ENCODE peak calls at places on chromosomes 5 and 9, in seven cellular contexts. M is HepG2, B is IMR-90, N is right lobe of liver, G is tibial nerve, H is body of pancreas, A is esophagus squamous epithelium. D is an unnamed sample. For H3K36me3, the result is how much of the 10 kb centered on the place peaks cover.

GRCh38 chr5:177382423-177383029 is 1.7 kb upstream of the SLC34A1 start:
- DNase-seq in M (no peak), B (peak), N (peak), G (no peak), H (peak), A (no peak), D (peak)

GRCh38 chr5:66113160-66113559 is 30.9 kb upstream of the SREK1 start:
- DNase-seq in M (peak), B (peak), N (no peak), G (no peak), H (no peak), A (no peak), D (no peak)

GRCh38 chr9:115367321-115367720 is 249.4 kb upstream of the TNC start:
- DNase-seq in M (no peak), B (no peak), N (no peak), G (no peak), H (no peak), A (no peak), D (no peak)

GRCh38 chr9:20226345-20226744 is 396.0 kb downstream of the MLLT3 start:
- DNase-seq in M (no peak), B (no peak), N (no peak), G (no peak), H (no peak), A (no peak), D (no peak)

GRCh38 chr5:140349244-140349643 is 2.8 kb upstream of the HBEGF start:
- DNase-seq in M (no peak), B (peak), N (no peak), G (no peak), H (no peak), A (no peak), D (no peak)

GRCh38 chr9:68472119-68472518 is 68.6 kb downstream of the TMEM252 start:
- DNase-seq in M (no peak), B (peak), N (no peak), G (no peak), H (no peak), A (no peak), D (no peak)

GRCh38 chr5:53783624-53784228 is 223.3 kb downstream of the NDUFS4 start:
- DNase-seq in M (no peak), B (no peak), N (no peak), G (no peak), H (no peak), A (no peak), D (no peak)

GRCh38 chr5:122454522-122454921 is 142.5 kb downstream of the SNCAIP start:
- DNase-seq in M (no peak), B (no peak), N (no peak), G (no peak), H (no peak), A (no peak), D (no peak)

GRCh38 chr5:35485487-35485886 is 132.2 kb upstream of the SPEF2 start:
- DNase-seq in M (no peak), B (no peak), N (no peak), G (no peak), H (no peak), A (no peak), D (no peak)
- TF ChIP-seq POLR2A in M (no peak), B (no peak), N (no peak), G (no peak), H (no peak), A (no peak), D (no peak)

DNA sequence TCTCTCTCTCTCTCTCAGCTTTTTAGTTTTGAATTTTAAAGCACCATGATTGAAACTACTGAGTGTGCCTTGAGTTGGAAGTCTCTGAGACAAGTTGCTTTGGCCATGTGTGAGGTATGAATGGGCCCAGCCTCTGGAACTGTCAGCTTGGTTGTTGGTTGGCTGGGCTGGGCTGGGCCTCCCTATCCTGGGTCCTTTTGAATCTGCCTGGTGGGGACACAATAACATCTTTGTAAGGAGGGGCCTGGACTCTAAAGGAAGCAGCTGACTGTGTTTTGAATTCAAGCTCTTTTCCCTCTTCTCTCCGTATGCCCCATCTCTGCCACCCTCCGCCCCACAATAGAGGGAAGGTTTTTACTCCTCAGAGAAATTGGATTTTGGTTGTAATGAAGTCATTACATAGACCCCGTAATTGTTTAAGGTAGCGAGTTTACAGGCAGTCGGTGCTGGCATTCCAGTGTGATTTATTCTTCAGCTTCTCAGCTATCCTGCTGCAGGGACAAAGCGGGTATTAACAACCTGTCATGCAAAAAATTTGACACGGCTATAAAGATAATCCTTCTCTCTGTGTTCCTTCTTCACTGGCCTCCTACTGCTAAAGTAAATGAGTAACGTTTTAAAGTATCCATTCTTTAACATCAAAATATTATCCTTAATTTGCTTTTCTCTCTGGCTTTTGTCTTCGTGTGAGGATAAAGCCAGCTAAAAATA is 105.4 kb downstream of the DAPK1 start:
- DNase-seq in M (no peak), B (no peak), N (no peak), G (no peak), H (no peak), A (no peak), D (no peak)
- H3K27ac ChIP-seq in M (no peak), B (no peak), N (no peak), G (no peak), H (no peak), A (no peak), D (no peak)

GRCh38 chr5:54990751-54991349 is 5.5 kb upstream of the ESM1 start:
- DNase-seq in M (no peak), B (peak), N (no peak), G (no peak), H (no peak), A (no peak), D (no peak)
- H3K36me3 ChIP-seq in M (under half), B (under half), N (under half), G (under half), H (under half), A (under half), D (under half)

GRCh38 chr5:124737651-124738050 is 8.8 kb downstream of the ZNF608 start:
- DNase-seq in M (no peak), B (no peak), N (no peak), G (no peak), H (no peak), A (no peak), D (no peak)
- TF ChIP-seq POLR2A in M (no peak), B (no peak), N (no peak), G (no peak), H (no peak), A (no peak), D (no peak)

DNA sequence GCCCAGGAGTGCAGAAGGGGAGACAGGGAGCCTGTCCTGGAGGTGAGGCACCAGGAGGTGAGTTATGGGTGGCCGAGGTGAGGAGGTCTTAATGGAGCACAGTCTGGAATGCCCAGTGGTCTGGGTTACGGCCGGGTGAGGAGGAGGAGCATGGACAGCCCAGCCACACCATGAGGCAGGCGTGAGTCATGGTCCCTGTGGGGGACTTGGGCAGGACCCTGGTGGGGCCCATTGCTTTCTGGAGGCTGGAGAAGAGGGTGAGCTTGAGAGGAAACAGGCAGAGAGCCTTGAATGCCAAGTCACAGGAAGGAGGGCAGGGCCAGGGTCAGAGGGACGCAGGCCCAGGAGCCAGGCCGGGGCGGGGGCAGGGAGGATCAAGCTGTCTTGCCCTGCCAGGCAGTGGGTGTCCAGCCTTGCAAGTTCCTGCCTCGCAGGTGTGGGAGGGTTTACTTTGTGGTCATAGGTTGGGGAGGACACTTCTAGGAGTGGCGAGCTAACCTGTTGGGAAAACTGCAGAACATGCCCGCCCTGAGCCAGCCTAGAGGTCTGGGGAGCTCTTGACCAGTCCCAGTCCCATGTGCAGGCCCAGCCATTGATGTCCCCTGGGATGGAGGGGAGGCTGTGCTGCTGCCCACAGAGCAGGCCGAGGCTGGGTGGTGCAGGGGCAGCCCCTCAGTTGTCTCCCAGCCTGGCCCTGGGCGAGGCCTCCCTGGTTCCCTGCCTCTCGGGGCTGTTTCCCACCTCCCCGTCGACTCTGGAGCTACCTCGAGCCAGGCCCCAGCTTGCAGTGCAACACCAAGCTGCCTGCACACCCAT is 2.8 kb downstream of the CACNA1B start:
- DNase-seq in M (no peak), B (no peak), N (no peak), G (no peak), H (no peak), A (no peak), D (no peak)
- H3K27ac ChIP-seq in M (no peak), B (no peak), N (no peak), G (no peak), H (no peak), A (no peak), D (no peak)

GRCh38 chr9:37499297-37499696 is 13.5 kb downstream of the POLR1E start:
- DNase-seq in M (no peak), B (no peak), N (no peak), G (no peak), H (no peak), A (no peak), D (no peak)

GRCh38 chr9:37497320-37497719 is 11.6 kb downstream of the POLR1E start:
- DNase-seq in M (no peak), B (no peak), N (no peak), G (no peak), H (no peak), A (no peak), D (no peak)

GRCh38 chr9:37498457-37498856 is 12.7 kb downstream of the POLR1E start:
- DNase-seq in M (no peak), B (no peak), N (no peak), G (no peak), H (no peak), A (no peak), D (no peak)

GRCh38 chr9:37503736-37504135 is 18.0 kb downstream of the POLR1E start:
- DNase-seq in M (no peak), B (peak), N (no peak), G (no peak), H (peak), A (no peak), D (no peak)

DNA sequence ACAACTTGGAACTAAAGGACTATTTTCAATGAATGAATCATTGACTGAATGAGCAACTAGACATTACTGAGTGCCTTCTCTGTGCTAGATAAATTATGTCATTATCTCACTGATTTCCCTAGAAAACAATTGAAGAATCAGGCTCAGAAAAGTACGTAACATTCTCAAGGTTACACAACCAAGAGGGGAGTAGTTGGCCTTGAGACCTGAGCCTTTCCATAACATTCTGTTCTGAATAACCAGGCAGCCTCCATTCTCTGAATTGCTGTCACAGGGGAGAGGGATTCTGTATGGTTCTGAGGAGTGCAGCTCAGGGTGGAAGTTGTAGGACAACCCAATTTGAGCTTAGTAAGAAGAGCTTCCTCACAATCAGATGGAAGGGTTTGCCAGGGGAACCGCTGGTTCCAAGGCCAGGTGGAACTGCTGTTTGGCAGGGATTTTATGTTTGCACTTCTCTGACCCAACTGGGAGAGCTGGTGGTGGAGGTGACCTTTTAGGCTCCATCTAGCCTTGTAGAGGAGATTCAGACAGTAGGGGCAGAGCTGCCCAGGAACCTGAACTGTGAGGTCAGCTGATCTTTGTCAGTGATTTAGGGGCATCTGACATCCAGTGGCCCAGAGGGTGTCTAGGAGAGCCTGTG is 16.3 kb downstream of the POLR1E start:
- DNase-seq in M (peak), B (no peak), N (peak), G (no peak), H (peak), A (no peak), D (no peak)
- H3K36me3 ChIP-seq in M (half or more), B (half or more), N (under half), G (half or more), H (under half), A (half or more), D (under half)

GRCh38 chr9:133122167-133122550 is 1.1 kb upstream of the RALGDS start:
- DNase-seq in M (no peak), B (no peak), N (no peak), G (no peak), H (no peak), A (no peak), D (no peak)

GRCh38 chr9:133119461-133120342 is 1.3 kb downstream of the RALGDS start:
- DNase-seq in M (no peak), B (peak), N (peak), G (no peak), H (no peak), A (no peak), D (no peak)

GRCh38 chr9:133121200-133122166 is at the start of gene RALGDS:
- DNase-seq in M (peak), B (peak), N (peak), G (peak), H (peak), A (peak), D (peak)

GRCh38 chr9:133119039-133119438 is 2.0 kb downstream of the RALGDS start:
- DNase-seq in M (no peak), B (no peak), N (peak), G (no peak), H (no peak), A (no peak), D (no peak)

GRCh38 chr9:133120343-133121199 is 469 bp downstream of the RALGDS start:
- DNase-seq in M (no peak), B (no peak), N (no peak), G (no peak), H (peak), A (no peak), D (no peak)
- TF ChIP-seq POLR2A in M (no peak), B (no peak), N (peak), G (peak), H (peak), A (no peak), D (no peak)

DNA sequence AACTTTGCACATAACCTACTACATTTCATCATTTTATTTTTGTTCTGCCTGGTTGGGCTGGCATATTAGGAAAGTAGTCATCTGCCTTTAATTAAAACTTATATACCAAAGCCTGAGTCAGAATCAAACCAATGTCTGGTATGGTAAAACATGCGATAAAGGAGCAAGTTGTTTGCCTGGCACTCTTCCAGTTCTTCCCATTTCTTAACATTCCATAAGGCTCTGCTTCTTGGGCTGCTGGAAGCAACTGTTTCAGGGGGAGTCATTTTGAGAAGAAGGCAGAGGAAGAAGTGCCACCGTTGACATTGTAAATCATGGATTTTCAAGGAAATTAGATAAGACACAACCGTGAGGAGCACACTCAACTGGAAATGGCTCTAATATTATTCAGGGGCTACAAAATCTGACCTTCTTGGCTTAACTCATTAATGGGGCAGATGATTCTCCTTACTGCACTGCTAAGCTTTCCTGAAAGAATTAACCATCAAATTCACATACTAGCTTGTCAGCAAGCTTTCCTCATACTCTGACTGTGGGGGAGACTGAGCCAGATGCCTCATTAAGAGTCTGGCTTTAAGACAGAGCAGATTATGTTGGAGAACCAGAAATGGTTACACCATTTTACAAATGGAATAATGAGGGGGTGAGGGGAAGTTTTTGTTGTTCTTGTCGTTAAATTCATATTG is 391.0 kb downstream of the TMEM232 start:
- DNase-seq in M (no peak), B (peak), N (no peak), G (no peak), H (no peak), A (no peak), D (no peak)
- H3K27ac ChIP-seq in M (no peak), B (no peak), N (no peak), G (no peak), H (no peak), A (no peak), D (no peak)

GRCh38 chr9:128603697-128604096 is 51.3 kb downstream of the SPTAN1 start:
- DNase-seq in M (no peak), B (no peak), N (no peak), G (no peak), H (no peak), A (no peak), D (no peak)

GRCh38 chr9:128595471-128595870 is 43.1 kb downstream of the SPTAN1 start:
- DNase-seq in M (no peak), B (no peak), N (no peak), G (no peak), H (no peak), A (no peak), D (no peak)

GRCh38 chr9:128600111-128600510 is 47.7 kb downstream of the SPTAN1 start:
- DNase-seq in M (no peak), B (no peak), N (no peak), G (no peak), H (no peak), A (no peak), D (no peak)
- H3K36me3 ChIP-seq in M (half or more), B (half or more), N (under half), G (half or more), H (under half), A (half or more), D (under half)

DNA sequence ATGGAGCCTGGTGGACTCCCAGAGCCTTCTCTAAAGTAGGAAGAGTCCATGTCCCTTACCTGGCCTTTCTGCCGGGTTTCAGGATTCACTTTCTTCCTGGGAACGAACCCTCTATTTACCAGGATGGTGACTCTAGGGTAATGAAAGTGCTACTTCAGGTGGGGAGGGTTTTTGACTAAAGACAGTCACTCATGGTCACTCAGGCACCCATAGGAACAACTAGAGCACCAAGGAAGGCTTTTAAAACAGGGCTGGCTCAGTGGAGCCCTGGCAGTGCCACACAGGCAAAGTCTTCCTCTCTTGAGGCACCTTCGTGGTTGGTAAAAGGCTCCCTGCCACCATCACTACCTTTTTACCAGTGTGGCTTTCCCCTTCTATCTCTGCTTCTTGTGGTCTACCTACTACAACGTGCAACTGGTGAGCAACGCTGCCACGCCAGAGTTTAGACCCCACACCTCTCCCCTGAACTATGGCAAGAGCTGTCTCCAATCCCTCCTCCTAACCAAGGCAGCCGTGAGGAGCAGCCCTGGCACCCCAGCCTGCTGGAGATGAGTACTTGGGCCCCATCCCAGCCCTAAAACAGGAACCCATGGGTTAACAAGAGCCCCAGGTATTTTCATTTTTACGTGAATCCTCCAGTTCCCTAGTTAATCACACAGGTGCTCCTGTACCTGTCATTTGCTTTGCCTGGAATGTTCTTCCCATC is 3.5 kb downstream of the SURF1 start:
- DNase-seq in M (no peak), B (no peak), N (no peak), G (no peak), H (no peak), A (no peak), D (no peak)
- TF ChIP-seq POLR2A in M (no peak), B (no peak), N (no peak), G (no peak), H (no peak), A (no peak), D (no peak)